ENCODE peak calls at places on chromosomes 11 and 22, in six cellular contexts. One of them, this sample, is unnamed.

GRCh38 chr11:2390091-2390870 is 10.3 kb upstream of the TSSC4 start:
- DNase-seq in EL: no peak
- DNase-seq in GM23248: no peak
- DNase-seq in GM12878: no peak
- DNase-seq in tibial nerve: no peak
- DNase-seq in GM03348: no peak
- DNase-seq in this sample: no peak

GRCh38 chr11:61294717-61295595 is at the start of gene VWCE:
- DNase-seq in EL: peak
- DNase-seq in GM23248: peak
- DNase-seq in GM12878: no peak
- DNase-seq in tibial nerve: no peak
- DNase-seq in GM03348: peak
- DNase-seq in this sample: no peak

GRCh38 chr11:94885133-94885532 is 88.2 kb downstream of the CWC15 start:
- DNase-seq in EL: peak
- DNase-seq in GM23248: no peak
- DNase-seq in GM12878: peak
- DNase-seq in tibial nerve: no peak
- DNase-seq in GM03348: no peak
- DNase-seq in this sample: no peak

GRCh38 chr22:20396639-20397038 is 2.7 kb downstream of the ZNF74 start:
- DNase-seq in EL: no peak
- DNase-seq in GM23248: peak
- DNase-seq in GM12878: peak
- DNase-seq in tibial nerve: no peak
- DNase-seq in GM03348: peak
- DNase-seq in this sample: no peak

GRCh38 chr11:119777940-119778339 is 48.9 kb upstream of the NECTIN1 start:
- DNase-seq in EL: no peak
- DNase-seq in GM23248: no peak
- DNase-seq in GM12878: no peak
- DNase-seq in tibial nerve: no peak
- DNase-seq in GM03348: no peak
- DNase-seq in this sample: no peak

GRCh38 chr11:124474079-124474478 is 28.6 kb upstream of the OR8B8 start:
- DNase-seq in EL: no peak
- DNase-seq in GM23248: no peak
- DNase-seq in GM12878: no peak
- DNase-seq in tibial nerve: no peak
- DNase-seq in GM03348: no peak
- DNase-seq in this sample: no peak

GRCh38 chr11:62020661-62021060 is 53.2 kb upstream of the FTH1 start:
- DNase-seq in EL: peak
- DNase-seq in GM23248: peak
- DNase-seq in GM12878: no peak
- DNase-seq in tibial nerve: no peak
- DNase-seq in GM03348: no peak
- DNase-seq in this sample: no peak

GRCh38 chr22:22730655-22731373 is 86.4 kb downstream of the GGTLC2 start:
- DNase-seq in EL: no peak
- DNase-seq in GM23248: no peak
- DNase-seq in GM12878: no peak
- DNase-seq in tibial nerve: no peak
- DNase-seq in GM03348: no peak
- DNase-seq in this sample: peak

GRCh38 chr11:121589946-121590537 is 137.3 kb upstream of the SORL1-AS1 start:
- DNase-seq in EL: no peak
- DNase-seq in GM23248: no peak
- DNase-seq in GM12878: peak
- DNase-seq in tibial nerve: no peak
- DNase-seq in GM03348: no peak
- DNase-seq in this sample: no peak

GRCh38 chr11:42620796-42621195 is 691.0 kb upstream of the API5 start:
- DNase-seq in EL: no peak
- DNase-seq in GM23248: no peak
- DNase-seq in GM12878: no peak
- DNase-seq in tibial nerve: no peak
- DNase-seq in GM03348: no peak
- DNase-seq in this sample: no peak

GRCh38 chr22:23837911-23838685 is 708 bp downstream of the DERL3 start:
- DNase-seq in EL: no peak
- DNase-seq in GM23248: no peak
- DNase-seq in GM12878: no peak
- DNase-seq in tibial nerve: no peak
- DNase-seq in GM03348: no peak
- DNase-seq in this sample: no peak

GRCh38 chr11:86152006-86152862 is 83.3 kb upstream of the PICALM start:
- DNase-seq in EL: peak
- DNase-seq in GM23248: peak
- DNase-seq in GM12878: no peak
- DNase-seq in tibial nerve: no peak
- DNase-seq in GM03348: peak
- DNase-seq in this sample: no peak

GRCh38 chr11:11349870-11350325 is 3.2 kb downstream of the CSNK2A3 start:
- DNase-seq in EL: peak
- DNase-seq in GM23248: peak
- DNase-seq in GM12878: no peak
- DNase-seq in tibial nerve: no peak
- DNase-seq in GM03348: peak
- DNase-seq in this sample: no peak

GRCh38 chr11:58525037-58525614 is 17.2 kb upstream of the OR5B21 start:
- DNase-seq in EL: no peak
- DNase-seq in GM23248: no peak
- DNase-seq in GM12878: peak
- DNase-seq in tibial nerve: no peak
- DNase-seq in GM03348: no peak
- DNase-seq in this sample: no peak

GRCh38 chr11:116366451-116366850 is 406.3 kb downstream of the BUD13 start:
- DNase-seq in EL: no peak
- DNase-seq in GM23248: no peak
- DNase-seq in GM12878: no peak
- DNase-seq in tibial nerve: no peak
- DNase-seq in GM03348: no peak
- DNase-seq in this sample: no peak

GRCh38 chr11:19027829-19028595 is 32.5 kb downstream of the MRGPRX2 start:
- DNase-seq in EL: peak
- DNase-seq in GM23248: peak
- DNase-seq in GM12878: no peak
- DNase-seq in tibial nerve: no peak
- DNase-seq in GM03348: no peak
- DNase-seq in this sample: no peak

GRCh38 chr11:104873252-104873651 is 25.0 kb downstream of the CASP12 start:
- DNase-seq in EL: no peak
- DNase-seq in GM23248: no peak
- DNase-seq in GM12878: no peak
- DNase-seq in tibial nerve: no peak
- DNase-seq in GM03348: no peak
- DNase-seq in this sample: no peak